ENCODE peak calls at places on chromosomes 7 and 10, in five cellular contexts. Y is IMR-90, B is mesenchymal stem cell, V is H1, S is trophoblast cell. Z is an unnamed sample.

GRCh38 chr7:69363131-69363530 is 235.1 kb upstream of the AUTS2 start:
- DNase-seq in Y (no peak), B (no peak), V (no peak), S (peak; percentile 77), Z (no peak)

GRCh38 chr10:29370612-29371092 is 81.8 kb downstream of the LYZL1 start:
- DNase-seq in Y (no peak), B (no peak), V (no peak), S (peak; percentile 29), Z (no peak)

GRCh38 chr7:70736715-70737460 is 395.1 kb upstream of the GALNT17 start:
- DNase-seq in Y (peak; percentile 89), B (peak; percentile 31), V (peak; percentile 32), S (peak; percentile 4), Z (no peak)

GRCh38 chr10:124539935-124540641 is 78.5 kb downstream of the LHPP start:
- DNase-seq in Y (peak; percentile 18), B (peak; percentile 43), V (peak; percentile 86), S (peak; percentile 61), Z (peak; percentile 57)

GRCh38 chr10:132104471-132105301 is 38.9 kb downstream of the JAKMIP3 start:
- DNase-seq in Y (no peak), B (no peak), V (peak; percentile 35), S (no peak), Z (no peak)

GRCh38 chr10:30821994-30822692 is 192.6 kb upstream of the LYZL2 start:
- DNase-seq in Y (no peak), B (no peak), V (no peak), S (no peak), Z (no peak)

GRCh38 chr7:150966002-150966401 is 12.1 kb downstream of the KCNH2 start:
- DNase-seq in Y (no peak), B (peak; percentile 22), V (no peak), S (no peak), Z (no peak)

GRCh38 chr10:75868601-75869000 is 437.2 kb downstream of the LRMDA start:
- DNase-seq in Y (no peak), B (no peak), V (no peak), S (no peak), Z (no peak)

GRCh38 chr10:93072713-93073538 is 767 bp upstream of the CYP26A1 start:
- DNase-seq in Y (no peak), B (no peak), V (no peak), S (no peak), Z (no peak)

GRCh38 chr7:96778263-96778662 is 68.6 kb upstream of the SEM1 start:
- DNase-seq in Y (no peak), B (no peak), V (no peak), S (peak; percentile 78), Z (no peak)

GRCh38 chr7:149790754-149791360 is 17.5 kb upstream of the ZNF467 start:
- DNase-seq in Y (no peak), B (no peak), V (no peak), S (no peak), Z (no peak)

GRCh38 chr10:131452926-131453771 is 141.6 kb upstream of the TCERG1L start:
- DNase-seq in Y (no peak), B (no peak), V (peak; percentile 80), S (no peak), Z (peak; percentile 58)

GRCh38 chr7:125516194-125516593 is 586.6 kb upstream of the POT1 start:
- DNase-seq in Y (no peak), B (no peak), V (no peak), S (no peak), Z (no peak)

GRCh38 chr10:58853668-58854067 is 322.8 kb upstream of the PHYHIPL start:
- DNase-seq in Y (no peak), B (no peak), V (no peak), S (no peak), Z (no peak)

GRCh38 chr7:115933463-115933862 is 97.1 kb downstream of the TFEC start:
- DNase-seq in Y (no peak), B (no peak), V (no peak), S (no peak), Z (no peak)

GRCh38 chr7:128407751-128408708 is 1.8 kb downstream of the IMPDH1 start:
- DNase-seq in Y (no peak), B (no peak), V (no peak), S (no peak), Z (no peak)

GRCh38 chr10:68938117-68938516 is 17.9 kb upstream of the DDX21 start:
- DNase-seq in Y (peak; percentile 5), B (no peak), V (no peak), S (no peak), Z (no peak)

GRCh38 chr7:30556854-30557644 is 37.6 kb upstream of the GARS1 start:
- DNase-seq in Y (peak; percentile 25), B (no peak), V (no peak), S (no peak), Z (peak; percentile 62)

GRCh38 chr7:83957333-83957732 is 237.3 kb downstream of the SEMA3A start:
- DNase-seq in Y (peak; percentile 7), B (peak; percentile 69), V (no peak), S (peak; percentile 86), Z (no peak)

GRCh38 chr7:105866124-105866801 is 10.1 kb downstream of the ATXN7L1 start:
- DNase-seq in Y (no peak), B (no peak), V (no peak), S (no peak), Z (no peak)

GRCh38 chr10:76961841-76962240 is 675.8 kb downstream of the KCNMA1 start:
- DNase-seq in Y (no peak), B (no peak), V (no peak), S (no peak), Z (no peak)

GRCh38 chr7:103609778-103610177 is 163.8 kb upstream of the SLC26A5 start:
- DNase-seq in Y (no peak), B (no peak), V (no peak), S (no peak), Z (no peak)

GRCh38 chr10:72250666-72251065 is 23.1 kb upstream of the DDIT4 start:
- DNase-seq in Y (peak; percentile 82), B (peak; percentile 62), V (no peak), S (peak; percentile 26), Z (no peak)

GRCh38 chr10:72251635-72252034 is 22.1 kb upstream of the DDIT4 start:
- DNase-seq in Y (no peak), B (no peak), V (no peak), S (no peak), Z (no peak)

GRCh38 chr10:72245949-72246525 is 27.7 kb upstream of the DDIT4 start:
- DNase-seq in Y (no peak), B (no peak), V (no peak), S (no peak), Z (no peak)

GRCh38 chr10:72244573-72245038 is 28.5 kb upstream of the ASCC1 start:
- DNase-seq in Y (no peak), B (no peak), V (no peak), S (no peak), Z (no peak)

GRCh38 chr10:72248477-72249151 is 25.1 kb upstream of the DDIT4 start:
- DNase-seq in Y (no peak), B (peak; percentile 57), V (peak; percentile 61), S (no peak), Z (no peak)
- H3K14ac ChIP-seq in Y (no peak overlapping the region), B (peak overlapping the region; percentile 65), V (no peak overlapping the region), S (no peak overlapping the region), Z (no peak overlapping the region)

GRCh38 chr10:113854019-113854756 is at the start of the genes DCLRE1A and NHLRC2:
- DNase-seq in Y (peak; percentile 75), B (peak; percentile 89), V (peak; percentile 82), S (peak; percentile 82), Z (peak; percentile 83)
- H4K8ac ChIP-seq in Y (peak within 1 kb of the TSS; percentile 99), B (peak within 1 kb of the TSS; percentile 93), V (peak within 1 kb of the TSS; percentile 99), S (peak within 1 kb of the TSS; percentile 97), Z (peak within 1 kb of the TSS; percentile 93)

DNA sequence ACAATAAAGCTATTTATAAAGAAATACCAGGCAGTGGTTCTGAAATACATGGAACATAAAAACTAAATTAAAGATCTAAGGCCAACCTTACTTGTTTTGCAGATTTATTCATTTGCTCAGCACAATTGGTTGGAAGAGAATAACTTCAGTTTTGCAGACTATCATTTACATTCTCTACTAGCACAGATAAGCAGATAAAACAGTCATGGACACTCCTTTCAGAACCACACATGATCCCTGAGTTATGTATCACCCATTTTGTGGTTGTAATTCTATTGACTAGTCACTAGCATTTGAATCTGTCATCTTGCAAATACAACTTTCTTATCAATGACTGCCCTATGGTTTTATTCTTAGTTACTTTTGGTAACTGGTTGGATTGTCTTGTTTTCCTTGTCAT is 45.1 kb downstream of the PRKAR2B start:
- DNase-seq in Y (no peak), B (no peak), V (no peak), S (no peak), Z (no peak)
- H3K4me3 ChIP-seq in Y (no peak overlapping the region), B (no peak overlapping the region), V (no peak overlapping the region), S (no peak overlapping the region), Z (no peak overlapping the region)

DNA sequence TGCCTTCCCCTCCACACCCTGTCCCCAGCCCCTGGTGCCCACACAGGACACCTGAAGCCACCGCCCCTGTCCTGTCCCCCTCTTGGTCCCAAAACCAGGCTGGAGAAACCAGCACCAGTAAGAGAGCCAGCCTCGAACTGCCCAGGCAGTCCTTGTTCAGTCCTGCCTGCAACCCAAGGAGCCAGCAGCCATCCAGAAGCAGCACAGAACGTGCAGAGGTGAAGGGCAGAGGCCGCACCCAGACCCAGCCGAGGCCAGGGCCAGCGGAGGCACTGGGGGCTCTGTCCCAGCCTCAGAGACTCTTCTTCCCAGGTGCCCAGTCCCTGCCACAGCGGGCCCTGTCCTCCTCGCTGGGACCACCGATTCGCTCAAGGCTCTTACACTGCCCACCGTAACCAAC is 23.3 kb upstream of the CNPY1 start:
- DNase-seq in Y (no peak), B (no peak), V (no peak), S (no peak), Z (no peak)
- H3K14ac ChIP-seq in Y (no peak overlapping the region), B (no peak overlapping the region), V (no peak overlapping the region), S (no peak overlapping the region), Z (peak overlapping the region; percentile 71)

GRCh38 chr7:37446371-37446770 is 2.3 kb downstream of the ELMO1 start:
- DNase-seq in Y (no peak), B (no peak), V (no peak), S (peak; percentile 96), Z (no peak)

GRCh38 chr7:37450035-37450434 is 1.4 kb upstream of the ELMO1 start:
- DNase-seq in Y (no peak), B (no peak), V (no peak), S (no peak), Z (no peak)

GRCh38 chr7:37449621-37450020 is 957 bp upstream of the ELMO1 start:
- DNase-seq in Y (no peak), B (no peak), V (no peak), S (no peak), Z (no peak)

GRCh38 chr7:37448057-37448636 is 517 bp downstream of the ELMO1 start:
- DNase-seq in Y (no peak), B (no peak), V (no peak), S (peak; percentile 31), Z (no peak)

GRCh38 chr7:37448637-37449331 is at the start of gene ELMO1:
- DNase-seq in Y (peak; percentile 6), B (peak; percentile 70), V (peak; percentile 81), S (peak; percentile 89), Z (peak; percentile 76)
- H4K8ac ChIP-seq in Y (no peak within 1 kb of the TSS), B (no peak within 1 kb of the TSS), V (peak within 1 kb of the TSS; percentile 81), S (peak within 1 kb of the TSS; percentile 95), Z (no peak within 1 kb of the TSS)